ENCODE peak calls at places on chromosomes 1 and 21, in six cellular contexts. One of them, this sample, is unnamed.

GRCh38 chr1:66140072-66140471 is 347.4 kb downstream of the PDE4B start:
- DNase-seq in amniotic stem cell: no peak
- DNase-seq in dorsolateral prefrontal cortex: no peak
- DNase-seq in SK-N-DZ: no peak
- DNase-seq in foreskin melanocyte: no peak
- DNase-seq in Ammon's horn: no peak
- DNase-seq in this sample: no peak

GRCh38 chr1:167450843-167451242 is 67.5 kb downstream of the CD247 start:
- DNase-seq in amniotic stem cell: no peak
- DNase-seq in dorsolateral prefrontal cortex: no peak
- DNase-seq in SK-N-DZ: no peak
- DNase-seq in foreskin melanocyte: no peak
- DNase-seq in Ammon's horn: no peak
- DNase-seq in this sample: no peak

GRCh38 chr21:45385549-45386050 is 19.4 kb upstream of the COL18A1 start:
- DNase-seq in dorsolateral prefrontal cortex: no peak
- DNase-seq in SK-N-DZ: no peak
- DNase-seq in foreskin melanocyte: no peak
- DNase-seq in Ammon's horn: no peak
- DNase-seq in amniotic stem cell: no peak
- DNase-seq in this sample: no peak

GRCh38 chr1:210321131-210321530 is 7.6 kb upstream of the HHAT start:
- DNase-seq in amniotic stem cell: no peak
- DNase-seq in Ammon's horn: no peak
- DNase-seq in foreskin melanocyte: no peak
- DNase-seq in SK-N-DZ: no peak
- DNase-seq in dorsolateral prefrontal cortex: no peak
- DNase-seq in this sample: no peak

GRCh38 chr1:43968348-43968948 is 1.4 kb upstream of the DPH2 start:
- DNase-seq in Ammon's horn: no peak
- DNase-seq in dorsolateral prefrontal cortex: no peak
- DNase-seq in amniotic stem cell: no peak
- DNase-seq in SK-N-DZ: no peak
- DNase-seq in foreskin melanocyte: no peak
- DNase-seq in this sample: no peak

GRCh38 chr21:45552696-45553391 is 10.6 kb upstream of the SLC19A1 start:
- DNase-seq in dorsolateral prefrontal cortex: peak
- DNase-seq in SK-N-DZ: no peak
- DNase-seq in amniotic stem cell: no peak
- DNase-seq in foreskin melanocyte: no peak
- DNase-seq in Ammon's horn: no peak
- DNase-seq in this sample: no peak

GRCh38 chr1:18463984-18464664 is 16.6 kb upstream of the KLHDC7A start:
- DNase-seq in amniotic stem cell: no peak
- DNase-seq in SK-N-DZ: no peak
- DNase-seq in foreskin melanocyte: no peak
- DNase-seq in Ammon's horn: no peak
- DNase-seq in dorsolateral prefrontal cortex: no peak
- DNase-seq in this sample: no peak

GRCh38 chr1:224635356-224635755 is 19.2 kb downstream of the CNIH3 start:
- DNase-seq in amniotic stem cell: peak
- DNase-seq in dorsolateral prefrontal cortex: no peak
- DNase-seq in Ammon's horn: no peak
- DNase-seq in SK-N-DZ: no peak
- DNase-seq in foreskin melanocyte: no peak
- DNase-seq in this sample: no peak

GRCh38 chr1:156657161-156657970 is 15.4 kb downstream of the BCAN start:
- DNase-seq in amniotic stem cell: no peak
- DNase-seq in dorsolateral prefrontal cortex: peak
- DNase-seq in Ammon's horn: peak
- DNase-seq in SK-N-DZ: peak
- DNase-seq in foreskin melanocyte: peak
- DNase-seq in this sample: peak

GRCh38 chr1:91637539-91637994 is 136.9 kb downstream of the CDC7 start:
- DNase-seq in Ammon's horn: no peak
- DNase-seq in SK-N-DZ: no peak
- DNase-seq in foreskin melanocyte: no peak
- DNase-seq in dorsolateral prefrontal cortex: no peak
- DNase-seq in amniotic stem cell: no peak
- DNase-seq in this sample: no peak